ENCODE peak calls at places on chromosome 3, in eight cellular contexts. F is GM12865, D is vagina, N is WTC11, M is bronchial epithelial cell, B is BE2C, Z is lung, O is GM20000. U is an unnamed sample.

GRCh38 chr3:126955004-126955790 is 27.7 kb upstream of the PLXNA1 start:
- DNase-seq in M (no peak), F (peak; percentile 72), B (no peak), Z (no peak), D (no peak), N (peak; percentile 5), O (peak; percentile 64), U (no peak)

GRCh38 chr3:47340866-47341265 is 40.0 kb upstream of the PTPN23 start:
- DNase-seq in D (no peak), B (no peak), Z (no peak), F (no peak), N (no peak), O (no peak), M (no peak), U (no peak)

GRCh38 chr3:174334111-174334510 is 525.0 kb upstream of the NAALADL2 start:
- DNase-seq in M (no peak), N (no peak), O (no peak), B (no peak), D (no peak), Z (no peak), F (no peak), U (no peak)

GRCh38 chr3:132641837-132642538 is 17.6 kb downstream of the ACAD11 start:
- DNase-seq in O (peak; percentile 52), N (no peak), B (no peak), F (peak; percentile 51), Z (no peak), M (peak; percentile 63), D (no peak), U (no peak)

GRCh38 chr3:146528954-146529353 is 15.5 kb downstream of the PLSCR1 start:
- DNase-seq in D (no peak), N (no peak), O (no peak), Z (no peak), B (no peak), M (no peak), F (no peak), U (no peak)

GRCh38 chr3:149659173-149659468 is 1.3 kb upstream of the WWTR1 start:
- DNase-seq in M (no peak), N (no peak), B (no peak), D (no peak), O (no peak), F (no peak), Z (no peak), U (no peak)

GRCh38 chr3:123447749-123448502 is 964 bp downstream of the ADCY5 start:
- DNase-seq in D (no peak), O (peak; percentile 91), B (no peak), F (no peak), N (peak; percentile 78), M (no peak), Z (no peak), U (peak; percentile 72)

GRCh38 chr3:114214542-114215341 is 22.6 kb downstream of the ZNF80 start:
- DNase-seq in F (peak; percentile 57), O (no peak), D (no peak), Z (no peak), B (no peak), M (no peak), N (no peak), U (no peak)

GRCh38 chr3:188294113-188294512 is 140.2 kb downstream of the LPP start:
- DNase-seq in M (no peak), Z (no peak), B (no peak), O (no peak), F (no peak), N (no peak), D (no peak), U (no peak)

GRCh38 chr3:17810759-17811158 is 68.3 kb upstream of the TBC1D5 start:
- DNase-seq in B (no peak), F (no peak), D (no peak), O (no peak), M (peak; percentile 44), Z (no peak), N (no peak), U (no peak)

GRCh38 chr3:143910756-143911155 is 60.9 kb upstream of the DIPK2A start:
- DNase-seq in F (no peak), N (no peak), O (no peak), B (no peak), Z (no peak), D (no peak), M (peak; percentile 71), U (no peak)

GRCh38 chr3:126714921-126715320 is 10.9 kb downstream of the CHCHD6 start:
- DNase-seq in N (no peak), D (no peak), F (no peak), M (no peak), Z (no peak), O (no peak), B (no peak), U (no peak)

GRCh38 chr3:16179771-16180736 is 5.6 kb downstream of the GALNT15 start:
- DNase-seq in O (no peak), D (peak; percentile 74), Z (no peak), N (no peak), F (no peak), B (no peak), M (no peak), U (no peak)

GRCh38 chr3:52171577-52172261 is 17.5 kb upstream of the POC1A start:
- DNase-seq in O (no peak), M (peak; percentile 75), D (peak; percentile 74), Z (no peak), N (no peak), B (no peak), F (no peak), U (no peak)

GRCh38 chr3:149879872-149880271 is 66.9 kb downstream of the RNF13 start:
- DNase-seq in N (peak; percentile 63), B (peak; percentile 78), D (no peak), F (peak; percentile 36), O (peak; percentile 10), M (peak; percentile 63), Z (peak; percentile 66), U (peak; percentile 58)

GRCh38 chr3:52217409-52217805 is 8.0 kb downstream of the TLR9 start:
- DNase-seq in N (no peak), Z (no peak), B (no peak), M (no peak), O (no peak), D (no peak), F (no peak), U (no peak)

GRCh38 chr3:56682458-56683121 is 475 bp downstream of the TASOR start:
- DNase-seq in M (peak; percentile 48), O (peak; percentile 77), Z (peak; percentile 73), F (peak; percentile 91), D (no peak), N (peak; percentile 72), B (peak; percentile 70), U (peak; percentile 79)

GRCh38 chr3:8052599-8053185 is 448.9 kb upstream of the LMCD1 start:
- DNase-seq in O (no peak), B (peak; percentile 18), D (no peak), M (no peak), F (no peak), N (no peak), Z (no peak), U (no peak)

GRCh38 chr3:113556556-113557335 is 24.4 kb downstream of the SIDT1 start:
- DNase-seq in O (no peak), F (no peak), N (no peak), D (no peak), M (no peak), Z (no peak), B (no peak), U (no peak)

GRCh38 chr3:114231616-114232015 is 5.8 kb downstream of the ZNF80 start:
- DNase-seq in D (no peak), O (no peak), N (no peak), B (no peak), Z (no peak), M (no peak), F (no peak), U (no peak)

GRCh38 chr3:106294121-106294520 is 425.3 kb upstream of the CBLB start:
- DNase-seq in Z (no peak), O (no peak), N (no peak), F (no peak), B (no peak), D (no peak), M (no peak), U (no peak)

GRCh38 chr3:106290304-106290997 is 421.6 kb upstream of the CBLB start:
- DNase-seq in M (no peak), B (no peak), D (no peak), Z (no peak), F (no peak), N (no peak), O (no peak), U (no peak)

GRCh38 chr3:106299300-106300098 is 430.7 kb upstream of the CBLB start:
- DNase-seq in B (peak; percentile 8), D (no peak), O (peak; percentile 19), Z (no peak), M (no peak), N (no peak), F (peak; percentile 91), U (no peak)

GRCh38 chr3:106296111-106296510 is 427.3 kb upstream of the CBLB start:
- DNase-seq in Z (no peak), F (no peak), D (no peak), O (no peak), M (no peak), B (no peak), N (no peak), U (no peak)
- TF ChIP-seq CTCF in Z (no peak), F (no peak), D (no peak), O (no peak), M (no peak), B (no peak), N (no peak), U (no peak)

GRCh38 chr3:173221010-173221409 is 80.0 kb upstream of the SPATA16 start:
- DNase-seq in Z (no peak), N (no peak), M (peak; percentile 8), B (no peak), D (no peak), F (no peak), O (no peak), U (no peak)
- TF ChIP-seq CTCF in Z (no peak), N (no peak), M (peak; percentile 27), B (peak; percentile 52), D (no peak), F (no peak), O (no peak), U (peak; percentile 18)

GRCh38 chr3:48617559-48617958 is 4.0 kb downstream of the TMEM89 start:
- DNase-seq in Z (no peak), D (no peak), M (no peak), F (no peak), N (no peak), O (no peak), B (no peak), U (no peak)

GRCh38 chr3:48607519-48607918 is 1.9 kb downstream of the UQCRC1 start:
- DNase-seq in O (no peak), N (no peak), Z (no peak), D (no peak), M (no peak), F (no peak), B (no peak), U (no peak)

GRCh38 chr3:48609088-48610005 is at the start of gene UQCRC1:
- DNase-seq in F (peak; percentile 96), M (peak; percentile 84), D (no peak), N (peak; percentile 95), O (peak; percentile 97), Z (peak; percentile 92), B (peak; percentile 89), U (peak; percentile 95)

GRCh38 chr3:48614044-48614443 is 4.6 kb upstream of the UQCRC1 start:
- DNase-seq in O (no peak), D (no peak), B (no peak), F (no peak), Z (no peak), M (peak; percentile 92), N (no peak), U (no peak)

GRCh38 chr3:48612270-48612669 is 2.8 kb upstream of the UQCRC1 start:
- DNase-seq in N (no peak), O (no peak), F (no peak), Z (no peak), D (no peak), B (no peak), M (no peak), U (no peak)
- TF ChIP-seq CTCF in N (no peak), O (no peak), F (no peak), Z (no peak), D (no peak), B (no peak), M (no peak), U (no peak)

GRCh38 chr3:160486459-160486869 is 36.9 kb upstream of the TRIM59 start:
- DNase-seq in B (no peak), N (no peak), F (peak; percentile 54), O (no peak), M (peak; percentile 47), D (no peak), Z (no peak), U (no peak)
- TF ChIP-seq CTCF in B (peak; percentile 52), N (peak; percentile 46), F (peak; percentile 33), O (peak; percentile 12), M (no peak), D (peak; percentile 26), Z (no peak), U (peak; percentile 77)